ENCODE peak calls at places on chromosome 3, in seven cellular contexts. J, Z, V, R, W, Q and F are unnamed samples.

GRCh38 chr3:38696034-38696433 is 46.5 kb upstream of the SCN5A start:
- DNase-seq in J (no peak), Z (no peak), V (no peak), R (no peak), W (no peak), Q (no peak), F (no peak)

GRCh38 chr3:57446318-57446841 is 97.8 kb downstream of the DNAH12 start:
- DNase-seq in J (peak), Z (no peak), V (peak), R (no peak), W (no peak), Q (no peak), F (no peak)

GRCh38 chr3:12719541-12719940 is 39.5 kb downstream of the TMEM40 start:
- DNase-seq in J (no peak), Z (no peak), V (no peak), R (no peak), W (no peak), Q (no peak), F (no peak)

GRCh38 chr3:66023728-66024390 is 14.9 kb downstream of the MAGI1 start:
- DNase-seq in J (no peak), Z (no peak), V (no peak), R (no peak), W (no peak), Q (no peak), F (no peak)

GRCh38 chr3:53238051-53238850 is 17.6 kb downstream of the TKT start:
- DNase-seq in J (peak), Z (no peak), V (peak), R (peak), W (no peak), Q (no peak), F (no peak)

GRCh38 chr3:109115451-109115850 is 2.5 kb downstream of the MORC1 start:
- DNase-seq in J (no peak), Z (no peak), V (peak), R (peak), W (no peak), Q (no peak), F (no peak)

GRCh38 chr3:58666683-58667082 is at the start of gene FAM3D:
- DNase-seq in J (no peak), Z (no peak), V (no peak), R (no peak), W (no peak), Q (no peak), F (no peak)

GRCh38 chr3:158339638-158340037 is 229.7 kb downstream of the RSRC1 start:
- DNase-seq in J (no peak), Z (no peak), V (no peak), R (no peak), W (no peak), Q (no peak), F (no peak)